ENCODE peak calls at places on chromosomes 13 and 19, in eight cellular contexts. C is fibroblast of pulmonary artery; Y is AG09319; W is fibroblast of mammary gland; F is Caco-2; B is kidney epithelial cell; E is CD8-positive, alpha-beta T cell; N is tibial nerve. X is an unnamed sample.

GRCh38 chr13:45496942-45497341 is 32.2 kb downstream of the COG3 start:
- DNase-seq in W (no peak), F (no peak), N (no peak), Y (no peak), B (no peak), C (no peak), E (no peak), X (no peak)

GRCh38 chr13:47420012-47420411 is 523.2 kb upstream of the HTR2A start:
- DNase-seq in E (no peak), N (no peak), F (no peak), Y (no peak), C (no peak), B (no peak), W (peak; percentile 32), X (no peak)

GRCh38 chr13:22773475-22773874 is 407.3 kb upstream of the SGCG start:
- DNase-seq in W (no peak), N (no peak), E (no peak), B (no peak), C (no peak), F (no peak), Y (no peak), X (no peak)

GRCh38 chr19:55240713-55241020 is 12.1 kb upstream of the TMEM86B start:
- DNase-seq in E (no peak), Y (no peak), N (no peak), W (no peak), F (no peak), C (no peak), B (no peak), X (no peak)

GRCh38 chr19:48537541-48537940 is 14.4 kb upstream of the SULT2B1 start:
- DNase-seq in W (no peak), N (no peak), Y (no peak), B (no peak), C (no peak), E (no peak), F (no peak), X (no peak)

GRCh38 chr13:105118577-105118976 is 1416.9 kb downstream of the EFNB2 start:
- DNase-seq in B (no peak), W (no peak), E (no peak), C (no peak), F (no peak), Y (no peak), N (no peak), X (no peak)

GRCh38 chr19:3392480-3392879 is 26.1 kb downstream of the NFIC start:
- DNase-seq in W (no peak), E (no peak), C (no peak), F (no peak), N (no peak), B (no peak), Y (no peak), X (no peak)

GRCh38 chr19:37955986-37956385 is 49.0 kb downstream of the SIPA1L3 start:
- DNase-seq in Y (no peak), N (no peak), F (no peak), W (no peak), C (no peak), B (no peak), E (no peak), X (no peak)

GRCh38 chr13:108425056-108425455 is 155.5 kb downstream of the TNFSF13B start:
- DNase-seq in C (peak; percentile 6), Y (no peak), B (no peak), N (no peak), W (no peak), E (no peak), F (no peak), X (no peak)

GRCh38 chr13:32409561-32410440 is 18.1 kb downstream of the N4BP2L1 start:
- DNase-seq in F (no peak), N (peak; percentile 57), B (no peak), C (peak; percentile 82), E (no peak), Y (peak; percentile 16), W (peak; percentile 81), X (no peak)

GRCh38 chr13:100330662-100331061 is 241.8 kb downstream of the PCCA start:
- DNase-seq in W (peak; percentile 26), C (peak; percentile 18), F (no peak), Y (no peak), B (no peak), E (no peak), N (no peak), X (no peak)

GRCh38 chr19:54136086-54136863 is 1.3 kb upstream of the CNOT3 start:
- DNase-seq in Y (no peak), C (peak; percentile 27), B (no peak), F (no peak), E (no peak), W (peak; percentile 19), N (no peak), X (no peak)

GRCh38 chr13:32019612-32020233 is 11.9 kb upstream of the FRY start:
- DNase-seq in F (peak; percentile 75), E (no peak), W (peak; percentile 76), B (peak; percentile 28), N (peak; percentile 67), Y (peak; percentile 46), C (peak; percentile 88), X (no peak)

GRCh38 chr19:44617481-44617880 is 4.1 kb downstream of the IGSF23 start:
- DNase-seq in N (no peak), Y (no peak), B (no peak), F (no peak), W (no peak), C (no peak), E (no peak), X (no peak)

GRCh38 chr13:78621086-78621485 is 17.7 kb upstream of the POU4F1 start:
- DNase-seq in C (no peak), Y (no peak), B (peak; percentile 9), N (no peak), E (no peak), F (no peak), W (no peak), X (no peak)

GRCh38 chr13:35953537-35954206 is 177.5 kb downstream of the DCLK1 start:
- DNase-seq in Y (peak; percentile 97), C (peak; percentile 96), E (no peak), F (peak; percentile 20), B (peak; percentile 49), N (peak; percentile 86), W (peak; percentile 94), X (no peak)

GRCh38 chr13:22903925-22904324 is 276.9 kb upstream of the SGCG start:
- DNase-seq in N (no peak), F (no peak), C (no peak), W (no peak), B (no peak), Y (no peak), E (no peak), X (no peak)

GRCh38 chr19:7257148-7258041 is 36.8 kb downstream of the INSR start:
- DNase-seq in E (no peak), W (peak; percentile 73), B (peak; percentile 43), N (no peak), F (peak; percentile 63), C (peak; percentile 87), Y (no peak), X (no peak)

GRCh38 chr13:92941167-92941566 is 285.4 kb upstream of the GPC6 start:
- DNase-seq in N (no peak), F (no peak), Y (no peak), B (no peak), C (no peak), W (no peak), E (no peak), X (no peak)

GRCh38 chr19:36482876-36483275 is 6.5 kb downstream of the ZNF566 start:
- DNase-seq in Y (no peak), C (no peak), N (no peak), B (no peak), F (no peak), E (no peak), W (no peak), X (no peak)

GRCh38 chr13:74136089-74136658 is 2.0 kb upstream of the KLF12 start:
- DNase-seq in F (peak; percentile 36), Y (no peak), B (no peak), W (peak; percentile 53), N (peak; percentile 27), E (peak; percentile 62), C (peak; percentile 61), X (no peak)

GRCh38 chr13:112859817-112860190 is 109.2 kb upstream of the MCF2L start:
- DNase-seq in N (peak; percentile 65), B (peak; percentile 62), W (peak; percentile 70), Y (no peak), C (peak; percentile 60), F (no peak), E (no peak), X (no peak)

GRCh38 chr13:27622102-27622820 is 569 bp downstream of the POLR1D start:
- DNase-seq in E (no peak), C (peak; percentile 23), W (peak; percentile 14), B (no peak), N (peak; percentile 5), Y (no peak), F (no peak), X (no peak)

DNA sequence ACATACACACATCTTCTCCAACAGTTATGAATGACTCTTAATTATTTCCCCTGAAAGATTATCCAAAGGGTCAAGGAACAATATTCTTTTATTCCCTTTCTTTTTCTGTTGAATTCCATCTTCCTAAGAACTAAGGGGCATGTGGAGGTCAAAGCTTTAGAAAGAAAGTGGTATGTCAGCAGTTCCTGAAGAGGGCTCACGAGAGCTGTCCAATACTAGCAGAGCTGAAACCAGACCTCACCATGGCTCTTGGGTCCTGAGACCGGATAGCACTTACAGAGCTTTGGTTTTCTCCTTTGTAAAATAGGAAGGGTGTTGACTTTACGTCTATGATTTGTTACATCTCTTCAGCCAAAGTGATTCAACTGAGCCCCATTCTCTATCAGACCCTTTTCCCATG is 109.8 kb upstream of the FREM2 start:
- DNase-seq in C (peak; percentile 13), Y (no peak), E (no peak), N (no peak), W (peak; percentile 5), F (peak; percentile 44), B (no peak), X (no peak)
- TF ChIP-seq CTCF in C (peak; percentile 9), Y (no peak), E (no peak), N (no peak), W (no peak), F (peak; percentile 17), B (no peak), X (no peak)

DNA sequence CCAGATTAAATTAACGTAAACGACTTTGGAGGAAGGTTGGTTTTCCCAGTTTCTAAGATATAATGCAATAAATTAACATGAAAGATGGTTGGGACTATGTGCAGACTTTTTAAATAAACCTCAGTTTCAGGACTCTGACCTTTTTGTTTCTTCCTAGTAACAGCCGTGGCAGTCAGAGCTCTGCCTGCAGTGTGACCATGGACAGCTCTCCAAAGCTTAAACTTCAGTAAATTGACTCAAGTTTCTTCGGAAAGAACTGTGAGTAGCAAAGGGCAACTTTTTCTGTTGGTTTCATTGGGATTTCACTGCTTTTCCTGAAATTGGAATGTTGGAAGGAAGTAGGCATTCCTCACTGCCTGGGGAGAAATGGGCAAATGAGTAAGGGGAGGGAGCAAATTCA is 4.1 kb downstream of the USP29 start:
- DNase-seq in N (no peak), C (no peak), W (no peak), B (no peak), F (no peak), E (no peak), Y (no peak), X (no peak)
- TF ChIP-seq CTCF in N (no peak), C (no peak), W (no peak), B (no peak), F (no peak), E (no peak), Y (no peak), X (no peak)

GRCh38 chr13:29567411-29567810 is 28.1 kb downstream of the SLC7A1 start:
- DNase-seq in W (no peak), Y (no peak), C (no peak), E (no peak), N (no peak), F (no peak), B (no peak), X (no peak)
- TF ChIP-seq CTCF in W (no peak), Y (no peak), C (no peak), E (no peak), N (no peak), F (no peak), B (no peak), X (no peak)

GRCh38 chr13:79631260-79631659 is 150.3 kb downstream of the NDFIP2 start:
- DNase-seq in E (no peak), F (peak; percentile 16), W (peak; percentile 73), B (peak; percentile 61), N (no peak), C (peak; percentile 89), Y (peak; percentile 69), X (no peak)
- TF ChIP-seq CTCF in E (no peak), F (no peak), W (peak; percentile 24), B (no peak), N (no peak), C (peak; percentile 36), Y (peak; percentile 46), X (no peak)